ENCODE peak calls at places on chromosomes 12 and 14, in eight cellular contexts. One of them, this sample, is unnamed.

GRCh38 chr14:97177016-97177415 is 379.8 kb downstream of the VRK1 start:
- DNase-seq in cardiac fibroblast: no peak
- DNase-seq in AG04450: no peak
- DNase-seq in fibroblast of pulmonary artery: no peak
- DNase-seq in Peyer's patch: no peak
- DNase-seq in H1: no peak
- DNase-seq in colonic mucosa: no peak
- DNase-seq in A549: peak; percentile 58
- DNase-seq in this sample: no peak

GRCh38 chr12:79973774-79974173 is 38.9 kb upstream of the PPP1R12A start:
- DNase-seq in colonic mucosa: no peak
- DNase-seq in Peyer's patch: no peak
- DNase-seq in H1: no peak
- DNase-seq in A549: no peak
- DNase-seq in AG04450: no peak
- DNase-seq in cardiac fibroblast: no peak
- DNase-seq in fibroblast of pulmonary artery: no peak
- DNase-seq in this sample: no peak

GRCh38 chr14:66101662-66102061 is 384.5 kb upstream of the CCDC196 start:
- DNase-seq in H1: no peak
- DNase-seq in fibroblast of pulmonary artery: no peak
- DNase-seq in Peyer's patch: no peak
- DNase-seq in AG04450: no peak
- DNase-seq in colonic mucosa: no peak
- DNase-seq in cardiac fibroblast: no peak
- DNase-seq in A549: no peak
- DNase-seq in this sample: no peak

GRCh38 chr14:35825968-35826217 is 245 bp upstream of the BRMS1L start:
- DNase-seq in fibroblast of pulmonary artery: no peak
- DNase-seq in A549: no peak
- DNase-seq in Peyer's patch: no peak
- DNase-seq in H1: no peak
- DNase-seq in colonic mucosa: no peak
- DNase-seq in cardiac fibroblast: no peak
- DNase-seq in AG04450: no peak
- DNase-seq in this sample: no peak

GRCh38 chr14:70448633-70449032 is 3.3 kb upstream of the ADAM21 start:
- DNase-seq in colonic mucosa: no peak
- DNase-seq in cardiac fibroblast: peak; percentile 52
- DNase-seq in A549: peak; percentile 48
- DNase-seq in AG04450: peak; percentile 29
- DNase-seq in H1: no peak
- DNase-seq in Peyer's patch: no peak
- DNase-seq in fibroblast of pulmonary artery: peak; percentile 61
- DNase-seq in this sample: peak; percentile 65

GRCh38 chr12:46468159-46468558 is 95.6 kb upstream of the SLC38A2 start:
- DNase-seq in A549: peak; percentile 85
- DNase-seq in AG04450: no peak
- DNase-seq in Peyer's patch: no peak
- DNase-seq in H1: no peak
- DNase-seq in cardiac fibroblast: peak; percentile 81
- DNase-seq in fibroblast of pulmonary artery: peak; percentile 86
- DNase-seq in colonic mucosa: peak; percentile 32
- DNase-seq in this sample: no peak

GRCh38 chr12:20473133-20473532 is 104.8 kb downstream of the PDE3A start:
- DNase-seq in AG04450: no peak
- DNase-seq in Peyer's patch: no peak
- DNase-seq in fibroblast of pulmonary artery: no peak
- DNase-seq in H1: no peak
- DNase-seq in A549: no peak
- DNase-seq in colonic mucosa: no peak
- DNase-seq in cardiac fibroblast: peak; percentile 50
- DNase-seq in this sample: no peak

GRCh38 chr12:117093918-117094630 is 5.1 kb downstream of the TESC start:
- DNase-seq in colonic mucosa: no peak
- DNase-seq in Peyer's patch: peak; percentile 22
- DNase-seq in fibroblast of pulmonary artery: no peak
- DNase-seq in cardiac fibroblast: no peak
- DNase-seq in H1: no peak
- DNase-seq in AG04450: no peak
- DNase-seq in A549: no peak
- DNase-seq in this sample: no peak

GRCh38 chr14:77151245-77151644 is 9.7 kb upstream of the ZDHHC22 start:
- DNase-seq in colonic mucosa: no peak
- DNase-seq in cardiac fibroblast: peak; percentile 23
- DNase-seq in fibroblast of pulmonary artery: peak; percentile 29
- DNase-seq in AG04450: no peak
- DNase-seq in Peyer's patch: no peak
- DNase-seq in H1: peak; percentile 84
- DNase-seq in A549: peak; percentile 25
- DNase-seq in this sample: no peak

GRCh38 chr14:101470266-101470665 is 91.0 kb upstream of the DIO3 start:
- DNase-seq in AG04450: no peak
- DNase-seq in colonic mucosa: no peak
- DNase-seq in fibroblast of pulmonary artery: no peak
- DNase-seq in A549: no peak
- DNase-seq in cardiac fibroblast: no peak
- DNase-seq in H1: peak; percentile 32
- DNase-seq in Peyer's patch: peak; percentile 30
- DNase-seq in this sample: no peak

GRCh38 chr12:66633676-66634075 is 45.2 kb downstream of the GRIP1 start:
- DNase-seq in fibroblast of pulmonary artery: peak; percentile 13
- DNase-seq in colonic mucosa: no peak
- DNase-seq in cardiac fibroblast: no peak
- DNase-seq in AG04450: no peak
- DNase-seq in A549: peak; percentile 6
- DNase-seq in H1: no peak
- DNase-seq in Peyer's patch: no peak
- DNase-seq in this sample: no peak

GRCh38 chr12:2675776-2676175 is 119.0 kb upstream of the FKBP4 start:
- DNase-seq in colonic mucosa: no peak
- DNase-seq in AG04450: no peak
- DNase-seq in H1: peak; percentile 11
- DNase-seq in cardiac fibroblast: no peak
- DNase-seq in fibroblast of pulmonary artery: no peak
- DNase-seq in A549: no peak
- DNase-seq in Peyer's patch: no peak
- DNase-seq in this sample: no peak

GRCh38 chr14:22344673-22345072 is 244.4 kb downstream of the DAD1 start:
- DNase-seq in H1: no peak
- DNase-seq in cardiac fibroblast: no peak
- DNase-seq in fibroblast of pulmonary artery: no peak
- DNase-seq in colonic mucosa: no peak
- DNase-seq in AG04450: no peak
- DNase-seq in A549: no peak
- DNase-seq in Peyer's patch: no peak
- DNase-seq in this sample: no peak

GRCh38 chr14:105924951-105925591 is 398.7 kb downstream of the TMEM121 start:
- DNase-seq in cardiac fibroblast: no peak
- DNase-seq in H1: no peak
- DNase-seq in Peyer's patch: no peak
- DNase-seq in AG04450: no peak
- DNase-seq in fibroblast of pulmonary artery: no peak
- DNase-seq in colonic mucosa: no peak
- DNase-seq in A549: no peak
- DNase-seq in this sample: no peak

GRCh38 chr12:57133916-57134315 is 5.6 kb downstream of the LRP1 start:
- DNase-seq in cardiac fibroblast: no peak
- DNase-seq in A549: no peak
- DNase-seq in colonic mucosa: peak; percentile 23
- DNase-seq in AG04450: no peak
- DNase-seq in Peyer's patch: no peak
- DNase-seq in H1: no peak
- DNase-seq in fibroblast of pulmonary artery: no peak
- DNase-seq in this sample: no peak

GRCh38 chr14:92687681-92688433 is 60.6 kb downstream of the LGMN start:
- DNase-seq in A549: no peak
- DNase-seq in colonic mucosa: no peak
- DNase-seq in H1: peak; percentile 63
- DNase-seq in cardiac fibroblast: peak; percentile 30
- DNase-seq in Peyer's patch: peak; percentile 57
- DNase-seq in fibroblast of pulmonary artery: no peak
- DNase-seq in AG04450: no peak
- DNase-seq in this sample: peak; percentile 30

GRCh38 chr14:64598404-64598803 is 48.6 kb downstream of the PPP1R36 start:
- DNase-seq in AG04450: no peak
- DNase-seq in fibroblast of pulmonary artery: no peak
- DNase-seq in A549: no peak
- DNase-seq in Peyer's patch: no peak
- DNase-seq in colonic mucosa: no peak
- DNase-seq in H1: peak; percentile 6
- DNase-seq in cardiac fibroblast: no peak
- DNase-seq in this sample: no peak

GRCh38 chr12:17866802-17867201 is 223.2 kb downstream of the RERGL start:
- DNase-seq in AG04450: no peak
- DNase-seq in H1: no peak
- DNase-seq in cardiac fibroblast: no peak
- DNase-seq in fibroblast of pulmonary artery: no peak
- DNase-seq in colonic mucosa: no peak
- DNase-seq in A549: no peak
- DNase-seq in Peyer's patch: no peak
- DNase-seq in this sample: no peak
- H3K4me3 ChIP-seq in AG04450: no peak overlapping the region
- H3K4me3 ChIP-seq in H1: no peak overlapping the region
- H3K4me3 ChIP-seq in cardiac fibroblast: no peak overlapping the region
- H3K4me3 ChIP-seq in fibroblast of pulmonary artery: no peak overlapping the region
- H3K4me3 ChIP-seq in colonic mucosa: no peak overlapping the region
- H3K4me3 ChIP-seq in A549: no peak overlapping the region
- H3K4me3 ChIP-seq in Peyer's patch: no peak overlapping the region
- H3K4me3 ChIP-seq in this sample: no peak overlapping the region

DNA sequence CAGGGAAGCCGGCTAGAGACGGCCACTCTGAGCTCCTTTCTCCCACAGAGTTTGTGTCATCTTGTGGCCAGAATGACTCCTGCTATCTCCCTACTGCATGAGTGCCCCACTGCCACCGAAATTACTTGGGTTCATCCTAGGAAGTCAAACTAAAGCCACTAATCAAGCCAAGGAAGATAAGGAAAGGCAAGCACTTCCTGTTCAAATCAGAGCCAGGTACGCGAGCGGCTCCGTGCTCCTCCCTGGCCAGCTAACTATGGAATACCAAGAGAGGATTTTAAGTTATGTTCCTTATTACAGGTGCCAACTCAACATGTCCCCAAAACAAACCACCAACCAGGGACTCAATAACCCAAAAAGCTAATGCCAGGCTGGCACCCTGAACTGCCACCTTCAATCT is 15.9 kb upstream of the RAB35 start:
- DNase-seq in cardiac fibroblast: no peak
- DNase-seq in colonic mucosa: no peak
- DNase-seq in A549: no peak
- DNase-seq in H1: no peak
- DNase-seq in AG04450: no peak
- DNase-seq in Peyer's patch: peak; percentile 49
- DNase-seq in fibroblast of pulmonary artery: no peak
- DNase-seq in this sample: no peak
- TF ChIP-seq CTCF in cardiac fibroblast: no peak
- TF ChIP-seq CTCF in colonic mucosa: no peak
- TF ChIP-seq CTCF in A549: no peak
- TF ChIP-seq CTCF in H1: no peak
- TF ChIP-seq CTCF in AG04450: no peak
- TF ChIP-seq CTCF in Peyer's patch: no peak
- TF ChIP-seq CTCF in fibroblast of pulmonary artery: no peak
- TF ChIP-seq CTCF in this sample: no peak

GRCh38 chr12:14394317-14395058 is 29.0 kb downstream of the ATF7IP start:
- DNase-seq in Peyer's patch: no peak
- DNase-seq in A549: peak; percentile 83
- DNase-seq in cardiac fibroblast: peak; percentile 90
- DNase-seq in colonic mucosa: peak; percentile 40
- DNase-seq in H1: no peak
- DNase-seq in fibroblast of pulmonary artery: peak; percentile 84
- DNase-seq in AG04450: peak; percentile 51
- DNase-seq in this sample: peak; percentile 83

GRCh38 chr12:14395059-14395778 is 29.7 kb downstream of the ATF7IP start:
- DNase-seq in fibroblast of pulmonary artery: no peak
- DNase-seq in A549: no peak
- DNase-seq in cardiac fibroblast: no peak
- DNase-seq in colonic mucosa: no peak
- DNase-seq in H1: no peak
- DNase-seq in AG04450: no peak
- DNase-seq in Peyer's patch: no peak
- DNase-seq in this sample: no peak

GRCh38 chr12:14393736-14394135 is 28.3 kb downstream of the ATF7IP start:
- DNase-seq in H1: no peak
- DNase-seq in AG04450: no peak
- DNase-seq in A549: no peak
- DNase-seq in colonic mucosa: no peak
- DNase-seq in fibroblast of pulmonary artery: peak; percentile 42
- DNase-seq in Peyer's patch: no peak
- DNase-seq in cardiac fibroblast: peak; percentile 75
- DNase-seq in this sample: no peak

GRCh38 chr12:14399871-14400270 is 34.4 kb downstream of the ATF7IP start:
- DNase-seq in cardiac fibroblast: peak; percentile 73
- DNase-seq in A549: no peak
- DNase-seq in H1: no peak
- DNase-seq in colonic mucosa: no peak
- DNase-seq in fibroblast of pulmonary artery: peak; percentile 52
- DNase-seq in AG04450: no peak
- DNase-seq in Peyer's patch: no peak
- DNase-seq in this sample: peak; percentile 48

GRCh38 chr12:14396071-14396470 is 30.6 kb downstream of the ATF7IP start:
- DNase-seq in cardiac fibroblast: no peak
- DNase-seq in colonic mucosa: no peak
- DNase-seq in Peyer's patch: no peak
- DNase-seq in H1: no peak
- DNase-seq in fibroblast of pulmonary artery: no peak
- DNase-seq in AG04450: no peak
- DNase-seq in A549: no peak
- DNase-seq in this sample: peak; percentile 39
- H3K4me3 ChIP-seq in cardiac fibroblast: no peak overlapping the region
- H3K4me3 ChIP-seq in colonic mucosa: no peak overlapping the region
- H3K4me3 ChIP-seq in Peyer's patch: no peak overlapping the region
- H3K4me3 ChIP-seq in H1: no peak overlapping the region
- H3K4me3 ChIP-seq in fibroblast of pulmonary artery: no peak overlapping the region
- H3K4me3 ChIP-seq in AG04450: no peak overlapping the region
- H3K4me3 ChIP-seq in A549: no peak overlapping the region
- H3K4me3 ChIP-seq in this sample: no peak overlapping the region

GRCh38 chr14:74302160-74302628 is 540 bp downstream of the ABCD4 start:
- DNase-seq in A549: peak; percentile 51
- DNase-seq in fibroblast of pulmonary artery: peak; percentile 62
- DNase-seq in AG04450: no peak
- DNase-seq in Peyer's patch: no peak
- DNase-seq in H1: no peak
- DNase-seq in cardiac fibroblast: peak; percentile 65
- DNase-seq in colonic mucosa: no peak
- DNase-seq in this sample: peak; percentile 54

GRCh38 chr14:74301594-74302159 is 1.1 kb downstream of the ABCD4 start:
- DNase-seq in cardiac fibroblast: no peak
- DNase-seq in Peyer's patch: no peak
- DNase-seq in A549: no peak
- DNase-seq in fibroblast of pulmonary artery: no peak
- DNase-seq in H1: no peak
- DNase-seq in AG04450: no peak
- DNase-seq in colonic mucosa: peak; percentile 31
- DNase-seq in this sample: no peak

GRCh38 chr14:74308695-74309094 is 6.0 kb upstream of the ABCD4 start:
- DNase-seq in colonic mucosa: no peak
- DNase-seq in cardiac fibroblast: no peak
- DNase-seq in A549: no peak
- DNase-seq in fibroblast of pulmonary artery: no peak
- DNase-seq in AG04450: no peak
- DNase-seq in H1: no peak
- DNase-seq in Peyer's patch: no peak
- DNase-seq in this sample: no peak

GRCh38 chr14:74299061-74299545 is 3.6 kb downstream of the ABCD4 start:
- DNase-seq in cardiac fibroblast: peak; percentile 40
- DNase-seq in colonic mucosa: peak; percentile 29
- DNase-seq in Peyer's patch: no peak
- DNase-seq in A549: no peak
- DNase-seq in H1: no peak
- DNase-seq in fibroblast of pulmonary artery: peak; percentile 60
- DNase-seq in AG04450: no peak
- DNase-seq in this sample: peak; percentile 24

GRCh38 chr14:74302634-74303569 is at the start of gene ABCD4:
- DNase-seq in fibroblast of pulmonary artery: peak; percentile 93
- DNase-seq in colonic mucosa: peak; percentile 97
- DNase-seq in Peyer's patch: peak; percentile 95
- DNase-seq in A549: peak; percentile 93
- DNase-seq in AG04450: peak; percentile 65
- DNase-seq in H1: peak; percentile 99
- DNase-seq in cardiac fibroblast: peak; percentile 94
- DNase-seq in this sample: peak; percentile 85
- TF ChIP-seq CTCF in fibroblast of pulmonary artery: peak; percentile 30
- TF ChIP-seq CTCF in colonic mucosa: peak; percentile 46
- TF ChIP-seq CTCF in Peyer's patch: no peak
- TF ChIP-seq CTCF in A549: peak; percentile 83
- TF ChIP-seq CTCF in AG04450: peak; percentile 48
- TF ChIP-seq CTCF in H1: peak; percentile 63
- TF ChIP-seq CTCF in cardiac fibroblast: peak; percentile 34
- TF ChIP-seq CTCF in this sample: peak; percentile 34